ENCODE peak calls at places on chromosomes 3 and 15, in six cellular contexts. One of them, this sample, is unnamed.

GRCh38 chr3:12371525-12372140 is 82.8 kb downstream of the PPARG start:
- DNase-seq in GM12878: no peak
- DNase-seq in right lobe of liver: peak
- DNase-seq in spleen: no peak
- DNase-seq in upper lobe of left lung: no peak
- DNase-seq in lower leg skin: no peak
- DNase-seq in this sample: no peak

GRCh38 chr3:160372780-160373179 is 26.2 kb downstream of the IFT80 start:
- DNase-seq in lower leg skin: no peak
- DNase-seq in spleen: no peak
- DNase-seq in GM12878: no peak
- DNase-seq in right lobe of liver: no peak
- DNase-seq in upper lobe of left lung: no peak
- DNase-seq in this sample: no peak

GRCh38 chr3:65098400-65098799 is 410.6 kb upstream of the ADAMTS9 start:
- DNase-seq in GM12878: no peak
- DNase-seq in right lobe of liver: no peak
- DNase-seq in upper lobe of left lung: no peak
- DNase-seq in lower leg skin: no peak
- DNase-seq in spleen: no peak
- DNase-seq in this sample: no peak

GRCh38 chr3:139482206-139482605 is 5.9 kb upstream of the RBP2 start:
- DNase-seq in lower leg skin: no peak
- DNase-seq in spleen: no peak
- DNase-seq in upper lobe of left lung: no peak
- DNase-seq in right lobe of liver: no peak
- DNase-seq in GM12878: no peak
- DNase-seq in this sample: no peak

GRCh38 chr3:127753898-127754410 is 68.4 kb downstream of the MGLL start:
- DNase-seq in right lobe of liver: peak
- DNase-seq in lower leg skin: no peak
- DNase-seq in upper lobe of left lung: peak
- DNase-seq in GM12878: no peak
- DNase-seq in spleen: peak
- DNase-seq in this sample: no peak

GRCh38 chr3:152452318-152452717 is 183.6 kb downstream of the MBNL1 start:
- DNase-seq in lower leg skin: no peak
- DNase-seq in upper lobe of left lung: no peak
- DNase-seq in spleen: no peak
- DNase-seq in right lobe of liver: no peak
- DNase-seq in GM12878: no peak
- DNase-seq in this sample: no peak

GRCh38 chr15:101100593-101101442 is 151.0 kb downstream of the CHSY1 start:
- DNase-seq in right lobe of liver: no peak
- DNase-seq in lower leg skin: no peak
- DNase-seq in GM12878: no peak
- DNase-seq in spleen: no peak
- DNase-seq in upper lobe of left lung: no peak
- DNase-seq in this sample: no peak

GRCh38 chr15:39269821-39270220 is 311.1 kb upstream of the THBS1 start:
- DNase-seq in upper lobe of left lung: no peak
- DNase-seq in right lobe of liver: no peak
- DNase-seq in spleen: no peak
- DNase-seq in GM12878: no peak
- DNase-seq in lower leg skin: no peak
- DNase-seq in this sample: no peak

GRCh38 chr3:171088984-171089754 is 62.6 kb upstream of the SLC2A2 start:
- DNase-seq in GM12878: no peak
- DNase-seq in lower leg skin: no peak
- DNase-seq in right lobe of liver: no peak
- DNase-seq in upper lobe of left lung: no peak
- DNase-seq in spleen: no peak
- DNase-seq in this sample: no peak

GRCh38 chr15:52179278-52180195 is 11.7 kb downstream of the GNB5 start:
- DNase-seq in upper lobe of left lung: peak
- DNase-seq in lower leg skin: peak
- DNase-seq in spleen: peak
- DNase-seq in GM12878: peak
- DNase-seq in right lobe of liver: peak
- DNase-seq in this sample: peak

GRCh38 chr3:181716916-181717315 is 5.2 kb downstream of the SOX2 start:
- DNase-seq in spleen: no peak
- DNase-seq in GM12878: no peak
- DNase-seq in lower leg skin: no peak
- DNase-seq in right lobe of liver: no peak
- DNase-seq in upper lobe of left lung: no peak
- DNase-seq in this sample: no peak

GRCh38 chr3:136731274-136731884 is 20.8 kb downstream of the STAG1 start:
- DNase-seq in spleen: no peak
- DNase-seq in lower leg skin: no peak
- DNase-seq in GM12878: no peak
- DNase-seq in upper lobe of left lung: no peak
- DNase-seq in right lobe of liver: no peak
- DNase-seq in this sample: no peak

GRCh38 chr3:179018808-179019207 is 52.8 kb downstream of the ZMAT3 start:
- DNase-seq in right lobe of liver: no peak
- DNase-seq in GM12878: no peak
- DNase-seq in lower leg skin: no peak
- DNase-seq in spleen: no peak
- DNase-seq in upper lobe of left lung: no peak
- DNase-seq in this sample: no peak

GRCh38 chr3:122691195-122691594 is 10.6 kb downstream of the PARP14 start:
- DNase-seq in lower leg skin: no peak
- DNase-seq in GM12878: peak
- DNase-seq in upper lobe of left lung: no peak
- DNase-seq in spleen: no peak
- DNase-seq in right lobe of liver: no peak
- DNase-seq in this sample: no peak

GRCh38 chr15:73326157-73326556 is 42.6 kb downstream of the HCN4 start:
- DNase-seq in right lobe of liver: peak
- DNase-seq in spleen: peak
- DNase-seq in lower leg skin: no peak
- DNase-seq in upper lobe of left lung: no peak
- DNase-seq in GM12878: no peak
- DNase-seq in this sample: no peak

GRCh38 chr3:69671082-69671952 is 67.9 kb upstream of the MITF start:
- DNase-seq in lower leg skin: no peak
- DNase-seq in GM12878: no peak
- DNase-seq in upper lobe of left lung: no peak
- DNase-seq in right lobe of liver: no peak
- DNase-seq in spleen: no peak
- DNase-seq in this sample: no peak

GRCh38 chr3:188635258-188636038 is 481.5 kb downstream of the LPP start:
- DNase-seq in right lobe of liver: no peak
- DNase-seq in upper lobe of left lung: no peak
- DNase-seq in lower leg skin: no peak
- DNase-seq in spleen: no peak
- DNase-seq in GM12878: no peak
- DNase-seq in this sample: no peak

GRCh38 chr3:58188173-58188564 is 22.6 kb downstream of the DNASE1L3 start:
- DNase-seq in right lobe of liver: no peak
- DNase-seq in upper lobe of left lung: no peak
- DNase-seq in spleen: peak
- DNase-seq in GM12878: no peak
- DNase-seq in lower leg skin: no peak
- DNase-seq in this sample: no peak

GRCh38 chr3:148962513-148962912 is 28.8 kb upstream of the GYG1 start:
- DNase-seq in upper lobe of left lung: no peak
- DNase-seq in right lobe of liver: no peak
- DNase-seq in lower leg skin: no peak
- DNase-seq in GM12878: no peak
- DNase-seq in spleen: no peak
- DNase-seq in this sample: no peak

GRCh38 chr3:47577583-47578118 is 1.0 kb downstream of the CSPG5 start:
- DNase-seq in upper lobe of left lung: peak
- DNase-seq in lower leg skin: no peak
- DNase-seq in spleen: peak
- DNase-seq in right lobe of liver: peak
- DNase-seq in GM12878: no peak
- DNase-seq in this sample: no peak

GRCh38 chr3:183924956-183925355 is 40.3 kb upstream of the PARL start:
- DNase-seq in upper lobe of left lung: no peak
- DNase-seq in lower leg skin: no peak
- DNase-seq in GM12878: no peak
- DNase-seq in spleen: no peak
- DNase-seq in right lobe of liver: no peak
- DNase-seq in this sample: no peak

GRCh38 chr3:185852562-185853135 is 27.8 kb upstream of the IGF2BP2 start:
- DNase-seq in upper lobe of left lung: no peak
- DNase-seq in right lobe of liver: no peak
- DNase-seq in GM12878: no peak
- DNase-seq in spleen: no peak
- DNase-seq in lower leg skin: no peak
- DNase-seq in this sample: no peak

GRCh38 chr3:56819016-56819809 is 17.5 kb upstream of the ARHGEF3 start:
- DNase-seq in right lobe of liver: no peak
- DNase-seq in lower leg skin: no peak
- DNase-seq in GM12878: no peak
- DNase-seq in upper lobe of left lung: no peak
- DNase-seq in spleen: no peak
- DNase-seq in this sample: no peak

GRCh38 chr15:82159922-82160321 is 102.6 kb downstream of the EFL1 start:
- DNase-seq in right lobe of liver: no peak
- DNase-seq in spleen: no peak
- DNase-seq in lower leg skin: no peak
- DNase-seq in GM12878: no peak
- DNase-seq in upper lobe of left lung: no peak
- DNase-seq in this sample: no peak

GRCh38 chr3:148062590-148062989 is 635.1 kb upstream of the AGTR1 start:
- DNase-seq in spleen: no peak
- DNase-seq in upper lobe of left lung: no peak
- DNase-seq in lower leg skin: no peak
- DNase-seq in GM12878: no peak
- DNase-seq in right lobe of liver: no peak
- DNase-seq in this sample: no peak

GRCh38 chr3:47057212-47057671 is 77.8 kb downstream of the NBEAL2 start:
- DNase-seq in lower leg skin: no peak
- DNase-seq in spleen: no peak
- DNase-seq in right lobe of liver: no peak
- DNase-seq in upper lobe of left lung: no peak
- DNase-seq in GM12878: no peak
- DNase-seq in this sample: no peak

DNA sequence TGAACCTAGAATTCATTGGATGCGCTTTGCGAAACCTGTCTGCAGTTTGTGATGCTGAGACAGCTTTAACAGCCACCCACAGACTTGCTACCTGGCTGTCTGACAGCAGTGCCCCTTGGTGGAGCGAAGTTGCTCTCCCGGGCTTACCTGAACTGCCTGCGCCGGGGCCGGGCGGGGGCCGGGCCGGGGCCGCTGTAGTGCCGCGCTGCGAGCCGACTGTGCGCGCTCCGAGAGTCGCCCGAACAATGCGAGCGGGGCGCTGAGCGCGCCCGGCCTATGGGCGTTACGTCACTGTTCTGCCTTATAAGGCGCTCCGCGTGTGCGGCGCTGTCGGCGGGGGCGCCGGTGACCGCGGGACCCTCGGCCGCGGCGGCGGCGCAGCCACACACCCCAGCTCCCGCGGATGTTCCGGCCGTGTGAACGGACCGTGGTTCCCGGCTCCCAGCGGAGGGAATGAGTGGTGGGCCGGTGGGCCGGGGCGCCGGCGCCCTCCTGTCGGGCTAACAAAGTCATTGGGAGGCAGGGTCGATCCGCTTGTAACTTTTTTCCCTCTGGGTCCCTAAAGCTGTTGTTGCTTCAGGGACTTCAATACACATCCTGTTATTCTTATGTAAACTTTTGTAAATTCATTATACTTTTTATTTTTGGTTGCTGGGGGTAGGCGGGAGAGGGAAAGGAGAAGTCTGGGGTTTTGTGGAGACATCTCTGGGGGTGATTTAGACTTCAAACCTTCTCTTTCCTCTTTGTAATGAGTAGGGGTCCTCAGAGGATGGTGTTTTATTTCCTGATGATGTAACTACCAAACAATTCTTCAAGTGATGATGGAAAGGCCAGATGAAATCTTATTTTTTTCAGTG is 58.5 kb downstream of the CMSS1 start:
- DNase-seq in spleen: peak
- DNase-seq in GM12878: no peak
- DNase-seq in upper lobe of left lung: peak
- DNase-seq in right lobe of liver: peak
- DNase-seq in lower leg skin: peak
- DNase-seq in this sample: peak
- TF ChIP-seq POLR2A in spleen: peak
- TF ChIP-seq POLR2A in GM12878: peak
- TF ChIP-seq POLR2A in upper lobe of left lung: peak
- TF ChIP-seq POLR2A in right lobe of liver: peak
- TF ChIP-seq POLR2A in lower leg skin: no peak
- TF ChIP-seq POLR2A in this sample: peak

DNA sequence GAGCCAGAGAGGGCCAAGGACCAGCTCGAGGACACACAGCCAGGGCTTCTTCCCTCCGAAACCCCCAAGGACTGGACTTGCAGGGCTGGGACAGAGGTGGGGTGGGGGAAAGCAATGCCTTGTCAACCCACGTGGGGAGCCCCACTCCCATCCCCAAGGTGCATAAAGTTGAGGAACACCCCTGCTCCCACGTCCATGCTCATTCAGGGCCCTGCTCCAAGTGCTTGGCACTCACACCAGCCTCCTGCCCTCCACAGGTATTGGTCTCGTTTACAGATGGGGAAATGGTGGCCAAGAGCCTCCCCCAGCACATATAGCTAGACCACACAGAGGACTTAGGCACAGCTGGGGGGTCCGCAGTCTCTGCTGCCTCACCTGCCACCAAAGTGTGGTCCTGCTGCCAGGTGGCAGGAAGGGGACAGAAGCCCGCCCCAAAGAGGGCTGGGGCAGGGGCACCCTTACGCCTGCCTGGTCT is 50.5 kb upstream of the CSPG4 start:
- DNase-seq in upper lobe of left lung: no peak
- DNase-seq in lower leg skin: peak
- DNase-seq in GM12878: no peak
- DNase-seq in spleen: peak
- DNase-seq in right lobe of liver: no peak
- DNase-seq in this sample: no peak
- H3K4me3 ChIP-seq in upper lobe of left lung: no peak
- H3K4me3 ChIP-seq in lower leg skin: no peak
- H3K4me3 ChIP-seq in GM12878: no peak
- H3K4me3 ChIP-seq in spleen: no peak
- H3K4me3 ChIP-seq in right lobe of liver: no peak
- H3K4me3 ChIP-seq in this sample: no peak

GRCh38 chr15:43329960-43330779 is at the start of gene LCMT2:
- DNase-seq in spleen: peak
- DNase-seq in upper lobe of left lung: peak
- DNase-seq in GM12878: peak
- DNase-seq in right lobe of liver: peak
- DNase-seq in lower leg skin: peak
- DNase-seq in this sample: peak
- TF ChIP-seq POLR2A in spleen: peak
- TF ChIP-seq POLR2A in upper lobe of left lung: no peak
- TF ChIP-seq POLR2A in GM12878: peak
- TF ChIP-seq POLR2A in right lobe of liver: peak
- TF ChIP-seq POLR2A in lower leg skin: no peak
- TF ChIP-seq POLR2A in this sample: peak

DNA sequence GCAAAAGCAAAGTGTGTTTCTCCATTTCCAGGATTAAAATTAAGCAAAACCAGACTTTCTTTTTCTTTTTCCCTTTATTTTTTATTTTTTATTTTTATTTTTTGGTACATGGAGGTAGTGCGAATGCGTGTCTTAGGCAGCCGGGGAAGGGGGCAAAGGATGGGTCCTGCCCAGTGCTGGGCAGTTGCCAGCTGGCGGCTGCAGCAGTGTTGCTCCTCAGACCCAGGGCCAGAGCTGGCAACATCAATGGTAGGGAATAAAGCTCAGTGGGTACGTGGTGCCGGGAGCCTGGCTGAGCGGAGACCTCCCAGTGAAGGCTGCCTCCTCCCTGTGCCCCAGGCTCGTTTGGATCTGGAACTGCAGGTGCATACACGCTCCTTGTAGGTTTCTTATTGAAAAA is 46.3 kb downstream of the POLR2M start:
- DNase-seq in spleen: no peak
- DNase-seq in upper lobe of left lung: peak
- DNase-seq in lower leg skin: peak
- DNase-seq in right lobe of liver: no peak
- DNase-seq in GM12878: no peak
- DNase-seq in this sample: no peak
- H3K4me3 ChIP-seq in spleen: no peak
- H3K4me3 ChIP-seq in upper lobe of left lung: no peak
- H3K4me3 ChIP-seq in lower leg skin: no peak
- H3K4me3 ChIP-seq in right lobe of liver: no peak
- H3K4me3 ChIP-seq in GM12878: no peak
- H3K4me3 ChIP-seq in this sample: no peak

This sample was measured in gastrocnemius medialis.